ENCODE peak calls at places on chromosomes 11 and 22, in four cellular contexts. One of them, this sample, is unnamed.

GRCh38 chr11:86978756-86979608 is 23.8 kb upstream of the FZD4 start:
- DNase-seq in tibial artery: no peak
- DNase-seq in endothelial cell of umbilical vein: peak
- DNase-seq in ovary: no peak
- DNase-seq in this sample: no peak

GRCh38 chr22:21917206-21917958 is 35.3 kb downstream of the PPM1F start:
- DNase-seq in tibial artery: no peak
- DNase-seq in endothelial cell of umbilical vein: no peak
- DNase-seq in ovary: peak
- DNase-seq in this sample: no peak

GRCh38 chr11:95516786-95517185 is 272.8 kb downstream of the FAM76B start:
- DNase-seq in tibial artery: no peak
- DNase-seq in endothelial cell of umbilical vein: no peak
- DNase-seq in ovary: no peak
- DNase-seq in this sample: no peak

GRCh38 chr11:33646629-33647028 is 54.0 kb downstream of the C11orf91 start:
- DNase-seq in tibial artery: no peak
- DNase-seq in endothelial cell of umbilical vein: peak
- DNase-seq in ovary: no peak
- DNase-seq in this sample: no peak

GRCh38 chr11:128304666-128305485 is 282.5 kb downstream of the ETS1 start:
- DNase-seq in tibial artery: no peak
- DNase-seq in endothelial cell of umbilical vein: no peak
- DNase-seq in ovary: no peak
- DNase-seq in this sample: no peak

GRCh38 chr22:32518351-32518750 is 43.7 kb downstream of the FBXO7 start:
- DNase-seq in tibial artery: no peak
- DNase-seq in endothelial cell of umbilical vein: no peak
- DNase-seq in ovary: no peak
- DNase-seq in this sample: no peak

GRCh38 chr11:128689586-128689945 is 4.3 kb upstream of the FLI1 start:
- DNase-seq in tibial artery: no peak
- DNase-seq in endothelial cell of umbilical vein: no peak
- DNase-seq in ovary: no peak
- DNase-seq in this sample: no peak

GRCh38 chr11:118996926-118997626 is 862 bp upstream of the CENATAC start:
- DNase-seq in tibial artery: no peak
- DNase-seq in endothelial cell of umbilical vein: peak
- DNase-seq in ovary: no peak
- DNase-seq in this sample: no peak

GRCh38 chr22:19891350-19892248 is 36.9 kb upstream of the GNB1L start:
- DNase-seq in tibial artery: no peak
- DNase-seq in endothelial cell of umbilical vein: peak
- DNase-seq in ovary: no peak
- DNase-seq in this sample: no peak

GRCh38 chr11:113577356-113578163 is 102.4 kb upstream of the DRD2 start:
- DNase-seq in tibial artery: no peak
- DNase-seq in endothelial cell of umbilical vein: no peak
- DNase-seq in ovary: no peak
- DNase-seq in this sample: no peak

GRCh38 chr22:23268139-23268712 is 87.9 kb downstream of the BCR start:
- DNase-seq in tibial artery: no peak
- DNase-seq in endothelial cell of umbilical vein: no peak
- DNase-seq in ovary: no peak
- DNase-seq in this sample: no peak
- H3K27ac ChIP-seq in tibial artery: no peak
- H3K27ac ChIP-seq in endothelial cell of umbilical vein: no peak
- H3K27ac ChIP-seq in ovary: no peak
- H3K27ac ChIP-seq in this sample: no peak

GRCh38 chr11:77819411-77819920 is 1.1 kb downstream of the RSF1 start:
- DNase-seq in tibial artery: peak
- DNase-seq in endothelial cell of umbilical vein: peak
- DNase-seq in ovary: peak
- DNase-seq in this sample: peak
- TF ChIP-seq CTCF in tibial artery: peak
- TF ChIP-seq CTCF in endothelial cell of umbilical vein: peak
- TF ChIP-seq CTCF in ovary: no peak
- TF ChIP-seq CTCF in this sample: no peak

GRCh38 chr22:28031383-28031922 is 112.4 kb upstream of the PITPNB start:
- DNase-seq in tibial artery: no peak
- DNase-seq in endothelial cell of umbilical vein: no peak
- DNase-seq in ovary: no peak
- DNase-seq in this sample: peak

GRCh38 chr22:28030442-28030841 is 111.4 kb upstream of the PITPNB start:
- DNase-seq in tibial artery: no peak
- DNase-seq in endothelial cell of umbilical vein: peak
- DNase-seq in ovary: no peak
- DNase-seq in this sample: peak

GRCh38 chr22:28029962-28030361 is 110.9 kb upstream of the PITPNB start:
- DNase-seq in tibial artery: no peak
- DNase-seq in endothelial cell of umbilical vein: no peak
- DNase-seq in ovary: no peak
- DNase-seq in this sample: peak

GRCh38 chr22:28027453-28028448 is 108.7 kb upstream of the PITPNB start:
- DNase-seq in tibial artery: no peak
- DNase-seq in endothelial cell of umbilical vein: peak
- DNase-seq in ovary: no peak
- DNase-seq in this sample: no peak

GRCh38 chr22:28029201-28029948 is 110.3 kb upstream of the PITPNB start:
- DNase-seq in tibial artery: no peak
- DNase-seq in endothelial cell of umbilical vein: peak
- DNase-seq in ovary: no peak
- DNase-seq in this sample: peak
- H3K27ac ChIP-seq in tibial artery: no peak
- H3K27ac ChIP-seq in endothelial cell of umbilical vein: peak
- H3K27ac ChIP-seq in ovary: peak
- H3K27ac ChIP-seq in this sample: no peak

DNA sequence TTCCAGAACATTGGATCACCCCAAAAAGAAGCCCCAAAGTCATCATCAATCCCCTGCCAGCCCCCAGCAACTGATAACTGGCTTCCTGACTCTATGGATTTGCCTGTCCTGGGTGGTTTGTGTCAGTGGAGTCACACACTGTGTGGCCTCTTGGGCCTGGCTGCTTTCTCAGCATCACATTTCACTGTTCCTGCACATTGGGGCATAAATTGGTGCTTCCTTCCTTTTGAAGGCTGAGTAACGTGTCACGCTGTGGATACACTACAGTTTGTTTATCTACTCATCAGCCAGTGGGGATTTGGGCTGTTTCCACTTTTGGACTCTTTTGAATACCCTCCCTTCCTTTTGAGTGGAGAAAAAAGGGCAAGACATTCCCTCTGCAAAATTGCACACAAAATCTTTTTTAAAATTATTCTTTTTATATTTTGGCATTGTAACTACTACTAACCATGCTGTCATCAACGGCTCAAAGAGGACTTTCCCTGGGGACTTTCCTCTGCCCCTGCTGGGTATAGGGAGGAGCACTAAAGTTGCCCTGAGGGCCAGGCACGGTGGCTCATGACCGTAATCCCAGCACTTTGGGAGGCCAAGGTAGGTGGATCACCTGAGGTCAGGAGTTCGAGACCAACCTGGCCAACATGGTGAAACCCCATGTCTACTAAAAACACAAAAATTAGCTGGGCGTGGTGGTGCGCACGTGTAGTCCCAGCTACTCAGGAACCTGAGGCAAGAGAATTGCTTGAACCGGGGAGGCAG is 7.8 kb upstream of the CELSR1 start:
- DNase-seq in tibial artery: no peak
- DNase-seq in endothelial cell of umbilical vein: no peak
- DNase-seq in ovary: no peak
- DNase-seq in this sample: no peak
- TF ChIP-seq CTCF in tibial artery: no peak
- TF ChIP-seq CTCF in endothelial cell of umbilical vein: no peak
- TF ChIP-seq CTCF in ovary: no peak
- TF ChIP-seq CTCF in this sample: no peak